ENCODE peak calls at places on chromosomes 6 and 20, in four cellular contexts. L is right atrium auricular region, P is ascending aorta, G is amniotic epithelial cell. H is an unnamed sample.

GRCh38 chr6:24752917-24753486 is 21.7 kb upstream of the GMNN start:
- DNase-seq in P (no peak), G (peak; percentile 45), L (no peak), H (no peak)

GRCh38 chr6:163640641-163641040 is 226.1 kb downstream of the QKI start:
- DNase-seq in G (no peak), L (no peak), P (no peak), H (no peak)

GRCh38 chr20:34331838-34332237 is 28.7 kb upstream of the AHCY start:
- DNase-seq in P (no peak), G (no peak), L (no peak), H (no peak)

GRCh38 chr20:51456511-51457280 is 85.8 kb downstream of the NFATC2 start:
- DNase-seq in G (peak; percentile 96), L (peak; percentile 95), P (peak; percentile 80), H (peak; percentile 96)

GRCh38 chr6:88368071-88368787 is 202.1 kb upstream of the CNR1 start:
- DNase-seq in G (peak; percentile 62), P (no peak), L (no peak), H (no peak)

GRCh38 chr20:37649635-37650244 is 44.1 kb upstream of the CTNNBL1 start:
- DNase-seq in L (no peak), P (no peak), G (no peak), H (no peak)

GRCh38 chr6:45959534-45960195 is 56.0 kb downstream of the CLIC5 start:
- DNase-seq in L (no peak), P (no peak), G (peak; percentile 85), H (no peak)

GRCh38 chr6:18226451-18226850 is 37.9 kb downstream of the DEK start:
- DNase-seq in P (no peak), G (peak; percentile 81), L (no peak), H (no peak)

GRCh38 chr6:167153523-167153959 is 4.2 kb downstream of the GPR31 start:
- DNase-seq in L (no peak), P (no peak), G (no peak), H (no peak)

GRCh38 chr20:12098411-12098810 is 180.7 kb downstream of the BTBD3 start:
- DNase-seq in L (no peak), P (no peak), G (no peak), H (no peak)

GRCh38 chr6:144334150-144334708 is 49.1 kb downstream of the UTRN start:
- DNase-seq in L (no peak), P (no peak), G (no peak), H (no peak)

GRCh38 chr20:17872434-17872833 is 96.2 kb downstream of the SNX5 start:
- DNase-seq in G (no peak), L (no peak), P (no peak), H (peak; percentile 53)

GRCh38 chr6:131792091-131792496 is 15.7 kb upstream of the ENPP1 start:
- DNase-seq in L (no peak), G (peak; percentile 67), P (no peak), H (no peak)

GRCh38 chr6:72760130-72760793 is 138.4 kb downstream of the KCNQ5 start:
- DNase-seq in P (no peak), L (no peak), G (peak; percentile 7), H (no peak)

GRCh38 chr6:15457903-15458530 is 204.8 kb downstream of the DTNBP1 start:
- DNase-seq in P (no peak), G (no peak), L (no peak), H (no peak)